ENCODE peak calls at places on chromosomes 16 and 17, in ten cellular contexts. One of them, this sample, is unnamed.

GRCh38 chr16:58187657-58188430 is 10.1 kb downstream of the CSNK2A2 start:
- DNase-seq in endothelial cell of umbilical vein: no peak
- DNase-seq in IMR-90: no peak
- DNase-seq in HCT116: no peak
- DNase-seq in Karpas-422: no peak
- DNase-seq in A549: no peak
- DNase-seq in H9: no peak
- DNase-seq in GM23338: no peak
- DNase-seq in neural progenitor cell: no peak
- DNase-seq in PC-9: no peak
- DNase-seq in this sample: no peak

GRCh38 chr16:1863681-1864460 is 8.1 kb downstream of the MEIOB start:
- DNase-seq in PC-9: peak
- DNase-seq in endothelial cell of umbilical vein: peak
- DNase-seq in IMR-90: peak
- DNase-seq in A549: no peak
- DNase-seq in neural progenitor cell: peak
- DNase-seq in HCT116: peak
- DNase-seq in Karpas-422: peak
- DNase-seq in GM23338: peak
- DNase-seq in H9: no peak
- DNase-seq in this sample: no peak

GRCh38 chr16:2467301-2468141 is 3.6 kb upstream of the NTN3 start:
- DNase-seq in IMR-90: peak
- DNase-seq in GM23338: peak
- DNase-seq in H9: peak
- DNase-seq in A549: peak
- DNase-seq in PC-9: peak
- DNase-seq in endothelial cell of umbilical vein: peak
- DNase-seq in HCT116: peak
- DNase-seq in Karpas-422: peak
- DNase-seq in neural progenitor cell: peak
- DNase-seq in this sample: peak

GRCh38 chr17:20315321-20315720 is 152.0 kb downstream of the LGALS9B start:
- DNase-seq in A549: no peak
- DNase-seq in PC-9: no peak
- DNase-seq in neural progenitor cell: no peak
- DNase-seq in Karpas-422: no peak
- DNase-seq in H9: peak
- DNase-seq in HCT116: no peak
- DNase-seq in endothelial cell of umbilical vein: no peak
- DNase-seq in IMR-90: no peak
- DNase-seq in GM23338: no peak
- DNase-seq in this sample: no peak

GRCh38 chr16:63530208-63530607 is 1494.0 kb upstream of the CDH8 start:
- DNase-seq in IMR-90: no peak
- DNase-seq in HCT116: no peak
- DNase-seq in GM23338: peak
- DNase-seq in neural progenitor cell: peak
- DNase-seq in Karpas-422: no peak
- DNase-seq in PC-9: no peak
- DNase-seq in A549: no peak
- DNase-seq in H9: no peak
- DNase-seq in endothelial cell of umbilical vein: no peak
- DNase-seq in this sample: no peak

GRCh38 chr16:29994613-29995329 is 646 bp downstream of the HIRIP3 start:
- DNase-seq in GM23338: no peak
- DNase-seq in HCT116: no peak
- DNase-seq in A549: no peak
- DNase-seq in neural progenitor cell: no peak
- DNase-seq in IMR-90: peak
- DNase-seq in endothelial cell of umbilical vein: peak
- DNase-seq in PC-9: peak
- DNase-seq in Karpas-422: no peak
- DNase-seq in H9: no peak
- DNase-seq in this sample: peak

GRCh38 chr16:48536600-48537200 is 73.3 kb downstream of the N4BP1 start:
- DNase-seq in endothelial cell of umbilical vein: no peak
- DNase-seq in neural progenitor cell: no peak
- DNase-seq in Karpas-422: no peak
- DNase-seq in HCT116: no peak
- DNase-seq in IMR-90: no peak
- DNase-seq in A549: no peak
- DNase-seq in H9: no peak
- DNase-seq in PC-9: no peak
- DNase-seq in GM23338: no peak
- DNase-seq in this sample: no peak

GRCh38 chr17:31629696-31630470 is 229.2 kb downstream of the COPRS start:
- DNase-seq in PC-9: no peak
- DNase-seq in IMR-90: peak
- DNase-seq in HCT116: no peak
- DNase-seq in H9: no peak
- DNase-seq in A549: no peak
- DNase-seq in GM23338: no peak
- DNase-seq in endothelial cell of umbilical vein: no peak
- DNase-seq in neural progenitor cell: no peak
- DNase-seq in Karpas-422: no peak
- DNase-seq in this sample: peak

GRCh38 chr16:85128079-85128837 is 16.0 kb upstream of the CIBAR2 start:
- DNase-seq in GM23338: no peak
- DNase-seq in H9: no peak
- DNase-seq in HCT116: no peak
- DNase-seq in A549: no peak
- DNase-seq in IMR-90: no peak
- DNase-seq in neural progenitor cell: no peak
- DNase-seq in endothelial cell of umbilical vein: no peak
- DNase-seq in Karpas-422: peak
- DNase-seq in PC-9: no peak
- DNase-seq in this sample: no peak

GRCh38 chr16:85126731-85127662 is 14.7 kb upstream of the CIBAR2 start:
- DNase-seq in GM23338: peak
- DNase-seq in A549: no peak
- DNase-seq in endothelial cell of umbilical vein: peak
- DNase-seq in H9: no peak
- DNase-seq in HCT116: no peak
- DNase-seq in IMR-90: peak
- DNase-seq in PC-9: no peak
- DNase-seq in neural progenitor cell: peak
- DNase-seq in Karpas-422: peak
- DNase-seq in this sample: peak

GRCh38 chr16:85124636-85125346 is 12.5 kb upstream of the CIBAR2 start:
- DNase-seq in IMR-90: no peak
- DNase-seq in GM23338: no peak
- DNase-seq in Karpas-422: no peak
- DNase-seq in neural progenitor cell: no peak
- DNase-seq in A549: no peak
- DNase-seq in HCT116: no peak
- DNase-seq in H9: no peak
- DNase-seq in PC-9: no peak
- DNase-seq in endothelial cell of umbilical vein: no peak
- DNase-seq in this sample: no peak

GRCh38 chr16:85125570-85126382 is 13.5 kb upstream of the CIBAR2 start:
- DNase-seq in IMR-90: no peak
- DNase-seq in GM23338: no peak
- DNase-seq in PC-9: no peak
- DNase-seq in Karpas-422: peak
- DNase-seq in H9: no peak
- DNase-seq in neural progenitor cell: no peak
- DNase-seq in A549: no peak
- DNase-seq in endothelial cell of umbilical vein: no peak
- DNase-seq in HCT116: no peak
- DNase-seq in this sample: no peak

DNA sequence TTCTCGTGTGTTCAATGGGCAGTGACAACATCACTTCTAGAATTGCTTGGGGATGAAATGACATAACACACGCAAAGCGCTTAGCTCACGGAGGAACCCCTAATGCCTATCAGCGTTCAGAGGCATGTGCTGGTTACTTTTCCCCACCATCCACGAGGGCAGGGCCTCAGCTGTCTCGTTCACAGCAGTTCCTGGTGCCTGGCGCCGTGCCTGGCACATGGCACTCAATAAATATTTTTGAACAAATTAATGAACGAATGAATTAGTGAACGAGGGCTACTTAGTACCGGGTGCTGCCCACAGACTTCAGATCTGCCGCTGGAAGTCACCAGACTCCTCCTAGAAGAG is 14.1 kb upstream of the CIBAR2 start:
- DNase-seq in A549: no peak
- DNase-seq in HCT116: no peak
- DNase-seq in Karpas-422: no peak
- DNase-seq in GM23338: no peak
- DNase-seq in PC-9: no peak
- DNase-seq in endothelial cell of umbilical vein: no peak
- DNase-seq in H9: peak
- DNase-seq in IMR-90: no peak
- DNase-seq in neural progenitor cell: no peak
- DNase-seq in this sample: no peak
- H3K4me2 ChIP-seq in A549: no peak
- H3K4me2 ChIP-seq in HCT116: no peak
- H3K4me2 ChIP-seq in Karpas-422: no peak
- H3K4me2 ChIP-seq in GM23338: peak
- H3K4me2 ChIP-seq in PC-9: no peak
- H3K4me2 ChIP-seq in endothelial cell of umbilical vein: no peak
- H3K4me2 ChIP-seq in H9: no peak
- H3K4me2 ChIP-seq in IMR-90: no peak
- H3K4me2 ChIP-seq in neural progenitor cell: peak
- H3K4me2 ChIP-seq in this sample: peak

GRCh38 chr16:645852-646678 is 3.1 kb upstream of the WDR90 start:
- DNase-seq in Karpas-422: no peak
- DNase-seq in GM23338: peak
- DNase-seq in PC-9: peak
- DNase-seq in HCT116: no peak
- DNase-seq in neural progenitor cell: no peak
- DNase-seq in IMR-90: no peak
- DNase-seq in endothelial cell of umbilical vein: no peak
- DNase-seq in A549: no peak
- DNase-seq in H9: no peak
- DNase-seq in this sample: no peak

GRCh38 chr16:646679-647172 is 2.4 kb upstream of the WDR90 start:
- DNase-seq in IMR-90: no peak
- DNase-seq in HCT116: no peak
- DNase-seq in neural progenitor cell: no peak
- DNase-seq in GM23338: no peak
- DNase-seq in PC-9: no peak
- DNase-seq in A549: no peak
- DNase-seq in H9: no peak
- DNase-seq in Karpas-422: no peak
- DNase-seq in endothelial cell of umbilical vein: no peak
- DNase-seq in this sample: no peak

GRCh38 chr16:648786-649589 is at the start of gene WDR90:
- DNase-seq in IMR-90: peak
- DNase-seq in GM23338: peak
- DNase-seq in HCT116: peak
- DNase-seq in neural progenitor cell: peak
- DNase-seq in PC-9: peak
- DNase-seq in A549: peak
- DNase-seq in Karpas-422: peak
- DNase-seq in H9: peak
- DNase-seq in endothelial cell of umbilical vein: peak
- DNase-seq in this sample: peak

GRCh38 chr16:648071-648785 is 937 bp upstream of the WDR90 start:
- DNase-seq in A549: no peak
- DNase-seq in neural progenitor cell: peak
- DNase-seq in HCT116: no peak
- DNase-seq in IMR-90: no peak
- DNase-seq in GM23338: peak
- DNase-seq in PC-9: peak
- DNase-seq in H9: peak
- DNase-seq in Karpas-422: peak
- DNase-seq in endothelial cell of umbilical vein: no peak
- DNase-seq in this sample: no peak

GRCh38 chr16:647173-647902 is 1.8 kb upstream of the WDR90 start:
- DNase-seq in A549: no peak
- DNase-seq in HCT116: no peak
- DNase-seq in GM23338: no peak
- DNase-seq in neural progenitor cell: no peak
- DNase-seq in IMR-90: no peak
- DNase-seq in Karpas-422: peak
- DNase-seq in endothelial cell of umbilical vein: no peak
- DNase-seq in PC-9: no peak
- DNase-seq in H9: no peak
- DNase-seq in this sample: no peak
- H3K4me2 ChIP-seq in A549: peak
- H3K4me2 ChIP-seq in HCT116: peak
- H3K4me2 ChIP-seq in GM23338: no peak
- H3K4me2 ChIP-seq in neural progenitor cell: no peak
- H3K4me2 ChIP-seq in IMR-90: no peak
- H3K4me2 ChIP-seq in Karpas-422: peak
- H3K4me2 ChIP-seq in endothelial cell of umbilical vein: no peak
- H3K4me2 ChIP-seq in PC-9: peak
- H3K4me2 ChIP-seq in H9: no peak
- H3K4me2 ChIP-seq in this sample: peak

GRCh38 chr16:73051216-73051615 is 3.3 kb upstream of the ZFHX3 start:
- DNase-seq in HCT116: no peak
- DNase-seq in A549: no peak
- DNase-seq in endothelial cell of umbilical vein: no peak
- DNase-seq in H9: no peak
- DNase-seq in IMR-90: no peak
- DNase-seq in PC-9: no peak
- DNase-seq in Karpas-422: no peak
- DNase-seq in GM23338: no peak
- DNase-seq in neural progenitor cell: no peak
- DNase-seq in this sample: no peak

GRCh38 chr16:73050115-73051099 is 2.5 kb upstream of the ZFHX3 start:
- DNase-seq in endothelial cell of umbilical vein: no peak
- DNase-seq in Karpas-422: no peak
- DNase-seq in A549: no peak
- DNase-seq in IMR-90: no peak
- DNase-seq in neural progenitor cell: no peak
- DNase-seq in HCT116: no peak
- DNase-seq in PC-9: no peak
- DNase-seq in H9: no peak
- DNase-seq in GM23338: no peak
- DNase-seq in this sample: no peak

GRCh38 chr16:73053038-73053378 is 5.1 kb upstream of the ZFHX3 start:
- DNase-seq in GM23338: no peak
- DNase-seq in neural progenitor cell: no peak
- DNase-seq in HCT116: no peak
- DNase-seq in endothelial cell of umbilical vein: no peak
- DNase-seq in Karpas-422: no peak
- DNase-seq in A549: no peak
- DNase-seq in H9: no peak
- DNase-seq in PC-9: no peak
- DNase-seq in IMR-90: no peak
- DNase-seq in this sample: no peak

GRCh38 chr16:73052441-73053030 is 4.6 kb upstream of the ZFHX3 start:
- DNase-seq in Karpas-422: no peak
- DNase-seq in HCT116: no peak
- DNase-seq in endothelial cell of umbilical vein: peak
- DNase-seq in GM23338: peak
- DNase-seq in H9: no peak
- DNase-seq in IMR-90: no peak
- DNase-seq in neural progenitor cell: peak
- DNase-seq in A549: no peak
- DNase-seq in PC-9: no peak
- DNase-seq in this sample: no peak

DNA sequence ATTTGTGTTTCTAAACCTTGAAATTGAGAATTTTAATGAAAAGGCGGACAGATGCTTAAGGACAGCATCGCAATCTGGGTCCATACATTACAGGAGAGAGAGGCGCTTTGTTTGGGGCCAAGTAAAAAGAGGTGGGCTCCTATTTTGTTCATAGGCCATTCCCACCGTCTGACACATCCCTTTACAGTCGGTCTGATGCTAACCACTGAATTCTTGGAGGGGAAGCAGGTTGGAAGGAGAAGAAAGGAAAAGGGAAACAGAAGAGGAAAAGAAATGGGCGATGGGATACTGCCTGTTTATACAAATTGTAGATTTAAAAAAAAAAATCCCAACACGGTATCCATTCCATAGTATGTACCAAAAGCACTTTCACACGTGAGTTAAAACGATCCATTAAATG is 4.0 kb upstream of the ZFHX3 start:
- DNase-seq in GM23338: no peak
- DNase-seq in IMR-90: peak
- DNase-seq in Karpas-422: no peak
- DNase-seq in neural progenitor cell: no peak
- DNase-seq in endothelial cell of umbilical vein: no peak
- DNase-seq in H9: no peak
- DNase-seq in PC-9: no peak
- DNase-seq in HCT116: no peak
- DNase-seq in A549: no peak
- DNase-seq in this sample: no peak
- H3K4me2 ChIP-seq in GM23338: peak
- H3K4me2 ChIP-seq in IMR-90: peak
- H3K4me2 ChIP-seq in Karpas-422: no peak
- H3K4me2 ChIP-seq in neural progenitor cell: peak
- H3K4me2 ChIP-seq in endothelial cell of umbilical vein: no peak
- H3K4me2 ChIP-seq in H9: no peak
- H3K4me2 ChIP-seq in PC-9: no peak
- H3K4me2 ChIP-seq in HCT116: no peak
- H3K4me2 ChIP-seq in A549: peak
- H3K4me2 ChIP-seq in this sample: peak

GRCh38 chr17:76544916-76545365 is 5.1 kb downstream of the PRCD start:
- DNase-seq in GM23338: no peak
- DNase-seq in endothelial cell of umbilical vein: no peak
- DNase-seq in IMR-90: no peak
- DNase-seq in H9: no peak
- DNase-seq in A549: no peak
- DNase-seq in Karpas-422: no peak
- DNase-seq in HCT116: no peak
- DNase-seq in PC-9: no peak
- DNase-seq in neural progenitor cell: no peak
- DNase-seq in this sample: no peak
- H3K4me2 ChIP-seq in GM23338: no peak
- H3K4me2 ChIP-seq in endothelial cell of umbilical vein: no peak
- H3K4me2 ChIP-seq in IMR-90: no peak
- H3K4me2 ChIP-seq in H9: no peak
- H3K4me2 ChIP-seq in A549: no peak
- H3K4me2 ChIP-seq in Karpas-422: no peak
- H3K4me2 ChIP-seq in HCT116: no peak
- H3K4me2 ChIP-seq in PC-9: no peak
- H3K4me2 ChIP-seq in neural progenitor cell: no peak
- H3K4me2 ChIP-seq in this sample: peak

This sample was measured in astrocyte.